ENCODE peak calls at places on chromosomes 1 and 21, in eight cellular contexts. One of them, this sample, is unnamed.

GRCh38 chr1:33349081-33349759 is 28.3 kb upstream of the A3GALT2 start:
- DNase-seq in lower leg skin: no peak
- DNase-seq in CD4-positive, alpha-beta memory T cell: peak
- DNase-seq in heart right ventricle: no peak
- DNase-seq in cardiac muscle cell: peak
- DNase-seq in breast epithelium: no peak
- DNase-seq in thyroid gland: peak
- DNase-seq in upper lobe of right lung: peak
- DNase-seq in this sample: peak

GRCh38 chr21:38277501-38278111 is 20.8 kb downstream of the KCNJ15 start:
- DNase-seq in thyroid gland: peak
- DNase-seq in upper lobe of right lung: no peak
- DNase-seq in lower leg skin: peak
- DNase-seq in breast epithelium: no peak
- DNase-seq in CD4-positive, alpha-beta memory T cell: no peak
- DNase-seq in cardiac muscle cell: peak
- DNase-seq in heart right ventricle: no peak
- DNase-seq in this sample: peak

GRCh38 chr1:24929876-24930702 is at the start of gene RUNX3:
- DNase-seq in CD4-positive, alpha-beta memory T cell: peak
- DNase-seq in cardiac muscle cell: no peak
- DNase-seq in thyroid gland: peak
- DNase-seq in upper lobe of right lung: peak
- DNase-seq in breast epithelium: peak
- DNase-seq in lower leg skin: peak
- DNase-seq in heart right ventricle: no peak
- DNase-seq in this sample: peak

GRCh38 chr1:16984717-16985116 is 4.3 kb upstream of the MFAP2 start:
- DNase-seq in upper lobe of right lung: no peak
- DNase-seq in CD4-positive, alpha-beta memory T cell: no peak
- DNase-seq in thyroid gland: peak
- DNase-seq in cardiac muscle cell: peak
- DNase-seq in heart right ventricle: peak
- DNase-seq in breast epithelium: peak
- DNase-seq in lower leg skin: peak
- DNase-seq in this sample: no peak

GRCh38 chr1:29675481-29676263 is 439.4 kb downstream of the PTPRU start:
- DNase-seq in cardiac muscle cell: peak
- DNase-seq in CD4-positive, alpha-beta memory T cell: no peak
- DNase-seq in heart right ventricle: no peak
- DNase-seq in thyroid gland: no peak
- DNase-seq in upper lobe of right lung: peak
- DNase-seq in breast epithelium: peak
- DNase-seq in lower leg skin: peak
- DNase-seq in this sample: no peak

GRCh38 chr1:72936151-72936740 is 653.9 kb upstream of the NEGR1 start:
- DNase-seq in upper lobe of right lung: no peak
- DNase-seq in lower leg skin: no peak
- DNase-seq in CD4-positive, alpha-beta memory T cell: no peak
- DNase-seq in thyroid gland: no peak
- DNase-seq in cardiac muscle cell: no peak
- DNase-seq in breast epithelium: no peak
- DNase-seq in heart right ventricle: no peak
- DNase-seq in this sample: no peak

GRCh38 chr21:31370893-31371652 is 27.0 kb upstream of the TIAM1 start:
- DNase-seq in upper lobe of right lung: no peak
- DNase-seq in breast epithelium: no peak
- DNase-seq in thyroid gland: peak
- DNase-seq in CD4-positive, alpha-beta memory T cell: no peak
- DNase-seq in lower leg skin: no peak
- DNase-seq in cardiac muscle cell: peak
- DNase-seq in heart right ventricle: no peak
- DNase-seq in this sample: no peak

GRCh38 chr1:30368841-30369240 is 354.5 kb downstream of the MATN1 start:
- DNase-seq in cardiac muscle cell: no peak
- DNase-seq in heart right ventricle: no peak
- DNase-seq in breast epithelium: no peak
- DNase-seq in CD4-positive, alpha-beta memory T cell: no peak
- DNase-seq in upper lobe of right lung: no peak
- DNase-seq in thyroid gland: no peak
- DNase-seq in lower leg skin: peak
- DNase-seq in this sample: no peak

GRCh38 chr1:94698759-94699502 is 121.2 kb upstream of the SLC44A3 start:
- DNase-seq in thyroid gland: no peak
- DNase-seq in heart right ventricle: no peak
- DNase-seq in upper lobe of right lung: no peak
- DNase-seq in CD4-positive, alpha-beta memory T cell: no peak
- DNase-seq in cardiac muscle cell: peak
- DNase-seq in breast epithelium: no peak
- DNase-seq in lower leg skin: no peak
- DNase-seq in this sample: no peak

GRCh38 chr21:42629856-42630410 is 23.5 kb upstream of the PDE9A start:
- DNase-seq in breast epithelium: no peak
- DNase-seq in thyroid gland: no peak
- DNase-seq in lower leg skin: peak
- DNase-seq in CD4-positive, alpha-beta memory T cell: no peak
- DNase-seq in cardiac muscle cell: no peak
- DNase-seq in upper lobe of right lung: peak
- DNase-seq in heart right ventricle: no peak
- DNase-seq in this sample: no peak

GRCh38 chr1:47996406-47997226 is 569 bp downstream of the TRABD2B start:
- DNase-seq in breast epithelium: no peak
- DNase-seq in upper lobe of right lung: no peak
- DNase-seq in lower leg skin: peak
- DNase-seq in heart right ventricle: peak
- DNase-seq in thyroid gland: peak
- DNase-seq in CD4-positive, alpha-beta memory T cell: no peak
- DNase-seq in cardiac muscle cell: peak
- DNase-seq in this sample: no peak

GRCh38 chr21:44495641-44496040 is 40.3 kb downstream of the LRRC3 start:
- DNase-seq in breast epithelium: no peak
- DNase-seq in lower leg skin: no peak
- DNase-seq in heart right ventricle: no peak
- DNase-seq in upper lobe of right lung: no peak
- DNase-seq in cardiac muscle cell: no peak
- DNase-seq in thyroid gland: no peak
- DNase-seq in CD4-positive, alpha-beta memory T cell: no peak
- DNase-seq in this sample: no peak

GRCh38 chr1:89780721-89781120 is 40.1 kb upstream of the LRRC8D start:
- DNase-seq in upper lobe of right lung: no peak
- DNase-seq in breast epithelium: no peak
- DNase-seq in CD4-positive, alpha-beta memory T cell: peak
- DNase-seq in heart right ventricle: no peak
- DNase-seq in cardiac muscle cell: peak
- DNase-seq in lower leg skin: no peak
- DNase-seq in thyroid gland: no peak
- DNase-seq in this sample: peak

GRCh38 chr1:61270761-61271411 is 188.5 kb downstream of the NFIA start:
- DNase-seq in cardiac muscle cell: peak
- DNase-seq in lower leg skin: no peak
- DNase-seq in breast epithelium: no peak
- DNase-seq in upper lobe of right lung: no peak
- DNase-seq in thyroid gland: no peak
- DNase-seq in CD4-positive, alpha-beta memory T cell: no peak
- DNase-seq in heart right ventricle: no peak
- DNase-seq in this sample: no peak

GRCh38 chr1:46653405-46653853 is 14.7 kb downstream of the ATPAF1 start:
- DNase-seq in heart right ventricle: no peak
- DNase-seq in breast epithelium: no peak
- DNase-seq in upper lobe of right lung: no peak
- DNase-seq in lower leg skin: no peak
- DNase-seq in thyroid gland: no peak
- DNase-seq in cardiac muscle cell: peak
- DNase-seq in CD4-positive, alpha-beta memory T cell: no peak
- DNase-seq in this sample: no peak

GRCh38 chr1:153535664-153536585 is at the start of gene S100A6:
- DNase-seq in thyroid gland: peak
- DNase-seq in breast epithelium: peak
- DNase-seq in upper lobe of right lung: peak
- DNase-seq in CD4-positive, alpha-beta memory T cell: peak
- DNase-seq in cardiac muscle cell: peak
- DNase-seq in lower leg skin: peak
- DNase-seq in heart right ventricle: peak
- DNase-seq in this sample: peak

GRCh38 chr1:114024049-114024448 is 44.8 kb downstream of the OLFML3 start:
- DNase-seq in lower leg skin: no peak
- DNase-seq in cardiac muscle cell: peak
- DNase-seq in upper lobe of right lung: no peak
- DNase-seq in breast epithelium: no peak
- DNase-seq in CD4-positive, alpha-beta memory T cell: no peak
- DNase-seq in thyroid gland: no peak
- DNase-seq in heart right ventricle: no peak
- DNase-seq in this sample: no peak

DNA sequence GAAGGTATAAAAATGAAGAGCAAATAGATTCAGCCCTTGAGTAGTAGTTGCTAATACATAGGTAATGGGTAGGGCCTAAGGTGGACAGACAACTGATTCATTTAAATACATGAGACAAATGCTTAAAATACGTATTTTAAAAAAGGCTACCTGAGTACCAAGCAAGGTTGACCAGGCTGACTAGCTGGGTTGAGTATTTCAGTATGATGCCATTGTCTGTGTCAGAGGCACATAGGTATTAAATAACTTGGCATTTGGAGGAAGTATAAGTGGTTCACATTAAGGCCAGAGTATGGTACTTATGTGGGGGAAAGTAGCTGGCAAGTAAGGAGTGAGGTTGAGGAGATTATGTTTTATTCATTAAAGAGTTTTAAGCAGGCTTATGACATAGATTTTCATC is 19.4 kb downstream of the NEK7 start:
- DNase-seq in cardiac muscle cell: no peak
- DNase-seq in thyroid gland: no peak
- DNase-seq in CD4-positive, alpha-beta memory T cell: no peak
- DNase-seq in lower leg skin: no peak
- DNase-seq in upper lobe of right lung: no peak
- DNase-seq in heart right ventricle: no peak
- DNase-seq in breast epithelium: no peak
- DNase-seq in this sample: no peak
- H3K4me3 ChIP-seq in cardiac muscle cell: no peak
- H3K4me3 ChIP-seq in thyroid gland: no peak
- H3K4me3 ChIP-seq in CD4-positive, alpha-beta memory T cell: peak
- H3K4me3 ChIP-seq in lower leg skin: no peak
- H3K4me3 ChIP-seq in upper lobe of right lung: no peak
- H3K4me3 ChIP-seq in heart right ventricle: no peak
- H3K4me3 ChIP-seq in breast epithelium: no peak
- H3K4me3 ChIP-seq in this sample: no peak

DNA sequence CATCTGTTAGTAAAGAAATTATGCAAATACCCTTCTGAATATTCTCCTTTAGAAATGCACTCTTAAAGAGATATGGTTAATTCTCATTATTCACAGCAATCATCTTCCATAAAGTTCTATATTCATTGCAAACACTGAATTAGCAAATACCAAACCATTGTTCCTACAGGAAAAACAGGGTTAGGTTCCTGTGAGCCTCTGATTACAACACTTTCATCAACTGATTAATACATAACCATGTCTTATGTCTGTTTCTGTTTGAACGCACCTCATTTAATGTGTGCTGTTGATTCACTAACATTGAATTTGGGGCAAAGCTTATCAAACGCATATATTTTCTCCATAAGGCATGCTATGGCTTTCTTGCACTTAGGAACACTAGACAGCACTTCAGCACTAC is 16.8 kb downstream of the SLC25A24 start:
- DNase-seq in CD4-positive, alpha-beta memory T cell: no peak
- DNase-seq in upper lobe of right lung: no peak
- DNase-seq in lower leg skin: no peak
- DNase-seq in heart right ventricle: no peak
- DNase-seq in thyroid gland: no peak
- DNase-seq in breast epithelium: no peak
- DNase-seq in cardiac muscle cell: no peak
- DNase-seq in this sample: no peak
- H3K4me3 ChIP-seq in CD4-positive, alpha-beta memory T cell: no peak
- H3K4me3 ChIP-seq in upper lobe of right lung: no peak
- H3K4me3 ChIP-seq in lower leg skin: no peak
- H3K4me3 ChIP-seq in heart right ventricle: no peak
- H3K4me3 ChIP-seq in thyroid gland: no peak
- H3K4me3 ChIP-seq in breast epithelium: no peak
- H3K4me3 ChIP-seq in cardiac muscle cell: no peak
- H3K4me3 ChIP-seq in this sample: peak

GRCh38 chr1:91171906-91172305 is 150.1 kb upstream of the ZNF644 start:
- DNase-seq in CD4-positive, alpha-beta memory T cell: no peak
- DNase-seq in lower leg skin: no peak
- DNase-seq in breast epithelium: no peak
- DNase-seq in heart right ventricle: no peak
- DNase-seq in upper lobe of right lung: no peak
- DNase-seq in cardiac muscle cell: peak
- DNase-seq in thyroid gland: no peak
- DNase-seq in this sample: no peak

GRCh38 chr1:91176250-91176649 is 154.4 kb upstream of the ZNF644 start:
- DNase-seq in lower leg skin: no peak
- DNase-seq in cardiac muscle cell: no peak
- DNase-seq in breast epithelium: no peak
- DNase-seq in thyroid gland: no peak
- DNase-seq in upper lobe of right lung: no peak
- DNase-seq in CD4-positive, alpha-beta memory T cell: no peak
- DNase-seq in heart right ventricle: no peak
- DNase-seq in this sample: no peak

GRCh38 chr1:91174734-91175133 is 152.9 kb upstream of the ZNF644 start:
- DNase-seq in heart right ventricle: no peak
- DNase-seq in breast epithelium: no peak
- DNase-seq in CD4-positive, alpha-beta memory T cell: no peak
- DNase-seq in cardiac muscle cell: no peak
- DNase-seq in thyroid gland: no peak
- DNase-seq in lower leg skin: no peak
- DNase-seq in upper lobe of right lung: no peak
- DNase-seq in this sample: no peak

GRCh38 chr1:91170571-91170970 is 148.7 kb upstream of the ZNF644 start:
- DNase-seq in thyroid gland: no peak
- DNase-seq in breast epithelium: no peak
- DNase-seq in lower leg skin: no peak
- DNase-seq in heart right ventricle: no peak
- DNase-seq in upper lobe of right lung: no peak
- DNase-seq in cardiac muscle cell: no peak
- DNase-seq in CD4-positive, alpha-beta memory T cell: no peak
- DNase-seq in this sample: no peak

DNA sequence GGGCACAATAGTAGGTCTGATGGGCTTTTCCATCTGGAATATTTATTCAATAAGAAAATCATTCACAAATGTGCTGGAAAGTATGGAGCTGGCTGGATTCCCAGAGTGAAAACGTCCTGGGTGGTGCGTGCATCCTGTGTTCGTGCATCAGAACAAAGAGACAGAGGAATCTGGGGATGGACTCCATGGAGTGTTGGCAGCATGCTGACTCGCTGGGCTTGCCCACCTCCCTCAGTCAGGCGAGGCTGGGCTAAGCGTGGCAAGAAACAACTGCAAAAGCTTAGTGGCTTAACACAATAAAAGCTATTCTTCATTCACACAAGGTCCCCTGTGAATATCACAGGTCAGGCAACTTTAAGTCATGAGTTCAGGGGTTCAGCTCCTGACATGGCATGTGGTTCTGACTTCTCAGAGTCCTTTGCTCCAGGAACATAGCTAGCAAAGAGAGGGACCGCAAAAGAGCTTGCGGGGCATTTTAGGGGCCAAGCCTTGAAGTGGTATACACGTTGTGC is 151.6 kb upstream of the ZNF644 start:
- DNase-seq in heart right ventricle: no peak
- DNase-seq in lower leg skin: no peak
- DNase-seq in thyroid gland: no peak
- DNase-seq in breast epithelium: no peak
- DNase-seq in upper lobe of right lung: no peak
- DNase-seq in cardiac muscle cell: peak
- DNase-seq in CD4-positive, alpha-beta memory T cell: no peak
- DNase-seq in this sample: no peak
- H3K4me3 ChIP-seq in heart right ventricle: no peak
- H3K4me3 ChIP-seq in lower leg skin: no peak
- H3K4me3 ChIP-seq in thyroid gland: no peak
- H3K4me3 ChIP-seq in breast epithelium: no peak
- H3K4me3 ChIP-seq in upper lobe of right lung: no peak
- H3K4me3 ChIP-seq in cardiac muscle cell: no peak
- H3K4me3 ChIP-seq in CD4-positive, alpha-beta memory T cell: no peak
- H3K4me3 ChIP-seq in this sample: no peak

GRCh38 chr21:36211660-36212512 is 55.3 kb downstream of the DOP1B start:
- DNase-seq in thyroid gland: no peak
- DNase-seq in breast epithelium: no peak
- DNase-seq in upper lobe of right lung: no peak
- DNase-seq in cardiac muscle cell: peak
- DNase-seq in heart right ventricle: no peak
- DNase-seq in CD4-positive, alpha-beta memory T cell: no peak
- DNase-seq in lower leg skin: no peak
- DNase-seq in this sample: no peak
- H3K4me3 ChIP-seq in thyroid gland: no peak
- H3K4me3 ChIP-seq in breast epithelium: no peak
- H3K4me3 ChIP-seq in upper lobe of right lung: no peak
- H3K4me3 ChIP-seq in cardiac muscle cell: no peak
- H3K4me3 ChIP-seq in heart right ventricle: no peak
- H3K4me3 ChIP-seq in CD4-positive, alpha-beta memory T cell: no peak
- H3K4me3 ChIP-seq in lower leg skin: no peak
- H3K4me3 ChIP-seq in this sample: no peak